ENCODE peak calls at places on chromosomes 11 and 22, in five cellular contexts. One of them, this sample, is unnamed.

GRCh38 chr11:128235446-128235845 is 351.9 kb downstream of the ETS1 start:
- DNase-seq in stimulated activated effector memory CD8-positive, alpha-beta T cell treated with anti-CD3 and anti-CD28 coated beads, Interleukin-12 subunit alpha, Interleukin-12 subunit beta, amount 100 ng/mL, for 72 hours: no peak
- DNase-seq in NCI-H2081 treated with DMSO at 0.1 percent for 48 hours: no peak
- DNase-seq in sciatic nerve: no peak
- DNase-seq in GOT3: no peak
- DNase-seq in this sample: no peak

GRCh38 chr11:5363712-5364111 is 12.4 kb downstream of the OR51B6 start:
- DNase-seq in GOT3: no peak
- DNase-seq in sciatic nerve: no peak
- DNase-seq in stimulated activated effector memory CD8-positive, alpha-beta T cell treated with anti-CD3 and anti-CD28 coated beads, Interleukin-12 subunit alpha, Interleukin-12 subunit beta, amount 100 ng/mL, for 72 hours: no peak
- DNase-seq in NCI-H2081 treated with DMSO at 0.1 percent for 48 hours: no peak
- DNase-seq in this sample: no peak

GRCh38 chr11:112057170-112057569 is 16.6 kb downstream of the PIH1D2 start:
- DNase-seq in NCI-H2081 treated with DMSO at 0.1 percent for 48 hours: no peak
- DNase-seq in stimulated activated effector memory CD8-positive, alpha-beta T cell treated with anti-CD3 and anti-CD28 coated beads, Interleukin-12 subunit alpha, Interleukin-12 subunit beta, amount 100 ng/mL, for 72 hours: no peak
- DNase-seq in sciatic nerve: no peak
- DNase-seq in GOT3: no peak
- DNase-seq in this sample: no peak

GRCh38 chr22:16387088-16387487 is 205.5 kb downstream of the CCT8L2 start:
- DNase-seq in NCI-H2081 treated with DMSO at 0.1 percent for 48 hours: no peak
- DNase-seq in GOT3: no peak
- DNase-seq in sciatic nerve: no peak
- DNase-seq in stimulated activated effector memory CD8-positive, alpha-beta T cell treated with anti-CD3 and anti-CD28 coated beads, Interleukin-12 subunit alpha, Interleukin-12 subunit beta, amount 100 ng/mL, for 72 hours: no peak
- DNase-seq in this sample: no peak

GRCh38 chr11:133842053-133842452 is 3.3 kb downstream of the SPATA19 start:
- DNase-seq in stimulated activated effector memory CD8-positive, alpha-beta T cell treated with anti-CD3 and anti-CD28 coated beads, Interleukin-12 subunit alpha, Interleukin-12 subunit beta, amount 100 ng/mL, for 72 hours: no peak
- DNase-seq in NCI-H2081 treated with DMSO at 0.1 percent for 48 hours: no peak
- DNase-seq in sciatic nerve: no peak
- DNase-seq in GOT3: no peak
- DNase-seq in this sample: no peak

GRCh38 chr11:118938491-118939411 is 13.0 kb upstream of the BCL9L start:
- DNase-seq in GOT3: no peak
- DNase-seq in NCI-H2081 treated with DMSO at 0.1 percent for 48 hours: no peak
- DNase-seq in stimulated activated effector memory CD8-positive, alpha-beta T cell treated with anti-CD3 and anti-CD28 coated beads, Interleukin-12 subunit alpha, Interleukin-12 subunit beta, amount 100 ng/mL, for 72 hours: no peak
- DNase-seq in sciatic nerve: no peak
- DNase-seq in this sample: no peak

GRCh38 chr11:8732748-8733241 is 50.2 kb downstream of the RPL27A start:
- DNase-seq in stimulated activated effector memory CD8-positive, alpha-beta T cell treated with anti-CD3 and anti-CD28 coated beads, Interleukin-12 subunit alpha, Interleukin-12 subunit beta, amount 100 ng/mL, for 72 hours: no peak
- DNase-seq in GOT3: no peak
- DNase-seq in sciatic nerve: no peak
- DNase-seq in NCI-H2081 treated with DMSO at 0.1 percent for 48 hours: no peak
- DNase-seq in this sample: peak; percentile 66

GRCh38 chr11:21105196-21105917 is 436.0 kb downstream of the NELL1 start:
- DNase-seq in sciatic nerve: no peak
- DNase-seq in stimulated activated effector memory CD8-positive, alpha-beta T cell treated with anti-CD3 and anti-CD28 coated beads, Interleukin-12 subunit alpha, Interleukin-12 subunit beta, amount 100 ng/mL, for 72 hours: no peak
- DNase-seq in GOT3: no peak
- DNase-seq in NCI-H2081 treated with DMSO at 0.1 percent for 48 hours: no peak
- DNase-seq in this sample: no peak

GRCh38 chr11:28447226-28447625 is 339.0 kb downstream of the METTL15 start:
- DNase-seq in GOT3: no peak
- DNase-seq in stimulated activated effector memory CD8-positive, alpha-beta T cell treated with anti-CD3 and anti-CD28 coated beads, Interleukin-12 subunit alpha, Interleukin-12 subunit beta, amount 100 ng/mL, for 72 hours: no peak
- DNase-seq in sciatic nerve: no peak
- DNase-seq in NCI-H2081 treated with DMSO at 0.1 percent for 48 hours: no peak
- DNase-seq in this sample: no peak

GRCh38 chr11:121572581-121573059 is 119.9 kb upstream of the SORL1-AS1 start:
- DNase-seq in sciatic nerve: no peak
- DNase-seq in stimulated activated effector memory CD8-positive, alpha-beta T cell treated with anti-CD3 and anti-CD28 coated beads, Interleukin-12 subunit alpha, Interleukin-12 subunit beta, amount 100 ng/mL, for 72 hours: no peak
- DNase-seq in NCI-H2081 treated with DMSO at 0.1 percent for 48 hours: no peak
- DNase-seq in GOT3: no peak
- DNase-seq in this sample: no peak

GRCh38 chr11:101096036-101096704 is 33.4 kb downstream of the PGR start:
- DNase-seq in GOT3: no peak
- DNase-seq in NCI-H2081 treated with DMSO at 0.1 percent for 48 hours: no peak
- DNase-seq in sciatic nerve: no peak
- DNase-seq in stimulated activated effector memory CD8-positive, alpha-beta T cell treated with anti-CD3 and anti-CD28 coated beads, Interleukin-12 subunit alpha, Interleukin-12 subunit beta, amount 100 ng/mL, for 72 hours: no peak
- DNase-seq in this sample: no peak

GRCh38 chr11:68271023-68271780 is 571 bp downstream of the C11orf24 start:
- DNase-seq in NCI-H2081 treated with DMSO at 0.1 percent for 48 hours: no peak
- DNase-seq in sciatic nerve: peak; percentile 69
- DNase-seq in stimulated activated effector memory CD8-positive, alpha-beta T cell treated with anti-CD3 and anti-CD28 coated beads, Interleukin-12 subunit alpha, Interleukin-12 subunit beta, amount 100 ng/mL, for 72 hours: no peak
- DNase-seq in GOT3: peak; percentile 28
- DNase-seq in this sample: peak; percentile 92

GRCh38 chr11:84825140-84825539 is 802.0 kb downstream of the DLG2 start:
- DNase-seq in GOT3: no peak
- DNase-seq in sciatic nerve: no peak
- DNase-seq in stimulated activated effector memory CD8-positive, alpha-beta T cell treated with anti-CD3 and anti-CD28 coated beads, Interleukin-12 subunit alpha, Interleukin-12 subunit beta, amount 100 ng/mL, for 72 hours: no peak
- DNase-seq in NCI-H2081 treated with DMSO at 0.1 percent for 48 hours: no peak
- DNase-seq in this sample: no peak

GRCh38 chr11:108592591-108593213 is 866 bp downstream of the EXPH5 start:
- DNase-seq in stimulated activated effector memory CD8-positive, alpha-beta T cell treated with anti-CD3 and anti-CD28 coated beads, Interleukin-12 subunit alpha, Interleukin-12 subunit beta, amount 100 ng/mL, for 72 hours: peak; percentile 56
- DNase-seq in GOT3: no peak
- DNase-seq in NCI-H2081 treated with DMSO at 0.1 percent for 48 hours: no peak
- DNase-seq in sciatic nerve: peak; percentile 64
- DNase-seq in this sample: peak; percentile 24

GRCh38 chr22:49632199-49633009 is 195.3 kb downstream of the BRD1 start:
- DNase-seq in sciatic nerve: peak; percentile 75
- DNase-seq in stimulated activated effector memory CD8-positive, alpha-beta T cell treated with anti-CD3 and anti-CD28 coated beads, Interleukin-12 subunit alpha, Interleukin-12 subunit beta, amount 100 ng/mL, for 72 hours: no peak
- DNase-seq in NCI-H2081 treated with DMSO at 0.1 percent for 48 hours: no peak
- DNase-seq in GOT3: peak; percentile 11
- DNase-seq in this sample: peak; percentile 84

GRCh38 chr11:120131941-120132644 is 5.8 kb downstream of the TRIM29 start:
- DNase-seq in stimulated activated effector memory CD8-positive, alpha-beta T cell treated with anti-CD3 and anti-CD28 coated beads, Interleukin-12 subunit alpha, Interleukin-12 subunit beta, amount 100 ng/mL, for 72 hours: no peak
- DNase-seq in sciatic nerve: peak; percentile 38
- DNase-seq in NCI-H2081 treated with DMSO at 0.1 percent for 48 hours: no peak
- DNase-seq in GOT3: no peak
- DNase-seq in this sample: no peak

This sample was measured in 8988T.